ENCODE peak calls at places on chromosome 11, in four cellular contexts. C is heart left ventricle, O is sigmoid colon, U is lung. M is an unnamed sample. For H3K4me1 and H3K9me3, the result is how much of the 10 kb centered on the place peaks cover.

GRCh38 chr11:1827095-1827797 is 7.5 kb upstream of the SYT8 start:
- DNase-seq in C (peak), O (peak), U (peak), M (no peak)

GRCh38 chr11:69105431-69106123 is 50.2 kb upstream of the SMIM38 start:
- DNase-seq in C (no peak), O (no peak), U (no peak), M (no peak)

GRCh38 chr11:62104816-62105610 is 18.8 kb upstream of the INCENP start:
- DNase-seq in C (no peak), O (no peak), U (no peak), M (peak)

GRCh38 chr11:17601206-17602075 is 54.4 kb downstream of the OTOG start:
- DNase-seq in C (no peak), O (peak), U (peak), M (no peak)

GRCh38 chr11:134741453-134742227 is 329.6 kb upstream of the B3GAT1 start:
- DNase-seq in C (no peak), O (no peak), U (no peak), M (no peak)

GRCh38 chr11:123351375-123351774 is 78.7 kb upstream of the GRAMD1B start:
- DNase-seq in C (peak), O (no peak), U (no peak), M (no peak)

GRCh38 chr11:128891912-128892398 is 799 bp downstream of the KCNJ5 start:
- DNase-seq in C (no peak), O (peak), U (peak), M (peak)

GRCh38 chr11:44868455-44869421 is 81.9 kb downstream of the TP53I11 start:
- DNase-seq in C (no peak), O (peak), U (no peak), M (no peak)

GRCh38 chr11:32115406-32115805 is 24.5 kb downstream of the RCN1 start:
- DNase-seq in C (no peak), O (no peak), U (no peak), M (no peak)

GRCh38 chr11:40286137-40286536 is 1173.3 kb downstream of the LRRC4C start:
- DNase-seq in C (no peak), O (no peak), U (no peak), M (no peak)

GRCh38 chr11:69708731-69709401 is 5.0 kb upstream of the FGF19 start:
- DNase-seq in C (no peak), O (no peak), U (no peak), M (no peak)

GRCh38 chr11:111982019-111982464 is 43.2 kb upstream of the DLAT start:
- DNase-seq in C (peak), O (no peak), U (peak), M (peak)

GRCh38 chr11:117620659-117621058 is 176.4 kb downstream of the DSCAML1 start:
- DNase-seq in C (no peak), O (no peak), U (no peak), M (no peak)

GRCh38 chr11:62905286-62905685 is 15.9 kb downstream of the CHRM1 start:
- DNase-seq in C (no peak), O (no peak), U (no peak), M (no peak)

GRCh38 chr11:125625594-125626380 is 824 bp downstream of the CHEK1 start:
- DNase-seq in C (peak), O (peak), U (peak), M (peak)

GRCh38 chr11:134863294-134863693 is 451.3 kb upstream of the B3GAT1 start:
- DNase-seq in C (no peak), O (no peak), U (no peak), M (no peak)

GRCh38 chr11:125110506-125110905 is 920 bp downstream of the TMEM218 start:
- DNase-seq in C (no peak), O (no peak), U (no peak), M (no peak)

GRCh38 chr11:33733978-33734377 is 2.2 kb downstream of the CD59 start:
- DNase-seq in C (no peak), O (no peak), U (no peak), M (no peak)

GRCh38 chr11:76671236-76671590 is 666 bp upstream of the LRRC32 start:
- DNase-seq in C (no peak), O (no peak), U (no peak), M (no peak)
- H3K4me1 ChIP-seq in C (under half), O (under half), U (under half), M (under half)

GRCh38 chr11:130744804-130745203 is 171.5 kb downstream of the SNX19 start:
- DNase-seq in C (no peak), O (no peak), U (no peak), M (no peak)
- H3K9me3 ChIP-seq in C (under half), O (under half), U (under half), M (under half)

GRCh38 chr11:10660323-10660722 is 33.2 kb downstream of the IRAG1 start:
- DNase-seq in C (no peak), O (peak), U (no peak), M (no peak)

GRCh38 chr11:10655931-10656576 is 37.5 kb downstream of the IRAG1 start:
- DNase-seq in C (no peak), O (peak), U (no peak), M (no peak)

GRCh38 chr11:10657308-10658271 is 36.0 kb downstream of the IRAG1 start:
- DNase-seq in C (no peak), O (peak), U (no peak), M (no peak)

GRCh38 chr11:10659339-10660216 is 34.0 kb downstream of the IRAG1 start:
- DNase-seq in C (no peak), O (peak), U (peak), M (peak)

GRCh38 chr11:10658621-10659338 is 34.8 kb downstream of the IRAG1 start:
- DNase-seq in C (no peak), O (peak), U (no peak), M (no peak)
- H3K4me1 ChIP-seq in C (under half), O (under half), U (under half), M (under half)

GRCh38 chr11:92083123-92083522 is 141.5 kb upstream of the FAT3 start:
- DNase-seq in C (no peak), O (no peak), U (no peak), M (no peak)
- H3K9me3 ChIP-seq in C (under half), O (under half), U (under half), M (under half)

DNA sequence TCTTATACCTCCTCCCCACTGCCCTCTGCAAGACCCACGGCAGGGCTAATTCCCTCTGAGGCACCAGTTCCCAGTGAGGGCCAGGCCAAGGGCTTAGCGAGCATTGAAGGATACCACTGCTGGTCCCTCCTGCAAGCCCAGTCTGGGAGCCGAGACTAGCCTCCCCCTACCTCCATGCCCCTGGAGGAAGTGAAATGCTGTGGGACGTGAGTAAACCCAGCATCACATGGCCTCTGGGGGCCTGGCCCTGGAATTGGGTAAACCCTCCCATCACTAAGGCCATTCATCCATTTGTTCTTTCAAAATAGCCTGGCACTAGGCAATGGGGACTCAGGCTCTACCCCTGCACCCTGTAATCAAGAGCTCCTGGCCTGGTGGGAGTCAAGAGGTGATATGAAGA is 24.7 kb downstream of the ARAP1 start:
- DNase-seq in C (no peak), O (no peak), U (no peak), M (no peak)
- H3K4me1 ChIP-seq in C (under half), O (under half), U (under half), M (under half)

GRCh38 chr11:133467686-133468085 is 64.6 kb downstream of the OPCML start:
- DNase-seq in C (no peak), O (no peak), U (no peak), M (no peak)
- H3K9me3 ChIP-seq in C (under half), O (under half), U (under half), M (under half)

GRCh38 chr11:122173074-122173450 is 57.0 kb upstream of the BLID start:
- DNase-seq in C (no peak), O (no peak), U (no peak), M (no peak)

GRCh38 chr11:122175316-122175715 is 59.3 kb upstream of the BLID start:
- DNase-seq in C (no peak), O (no peak), U (no peak), M (no peak)

GRCh38 chr11:122170815-122171475 is 54.9 kb upstream of the BLID start:
- DNase-seq in C (no peak), O (no peak), U (no peak), M (no peak)

GRCh38 chr11:122172352-122173073 is 56.5 kb upstream of the BLID start:
- DNase-seq in C (no peak), O (no peak), U (no peak), M (no peak)

GRCh38 chr11:122173587-122173986 is 57.6 kb upstream of the BLID start:
- DNase-seq in C (no peak), O (no peak), U (no peak), M (no peak)
- H3K4me1 ChIP-seq in C (under half), O (under half), U (under half), M (under half)

GRCh38 chr11:3357994-3358676 is 20.8 kb downstream of the ZNF195 start:
- DNase-seq in C (no peak), O (no peak), U (no peak), M (no peak)

GRCh38 chr11:3356858-3357257 is 22.1 kb downstream of the ZNF195 start:
- DNase-seq in C (no peak), O (no peak), U (no peak), M (no peak)

GRCh38 chr11:3357302-3357701 is 21.6 kb downstream of the ZNF195 start:
- DNase-seq in C (no peak), O (no peak), U (no peak), M (no peak)

DNA sequence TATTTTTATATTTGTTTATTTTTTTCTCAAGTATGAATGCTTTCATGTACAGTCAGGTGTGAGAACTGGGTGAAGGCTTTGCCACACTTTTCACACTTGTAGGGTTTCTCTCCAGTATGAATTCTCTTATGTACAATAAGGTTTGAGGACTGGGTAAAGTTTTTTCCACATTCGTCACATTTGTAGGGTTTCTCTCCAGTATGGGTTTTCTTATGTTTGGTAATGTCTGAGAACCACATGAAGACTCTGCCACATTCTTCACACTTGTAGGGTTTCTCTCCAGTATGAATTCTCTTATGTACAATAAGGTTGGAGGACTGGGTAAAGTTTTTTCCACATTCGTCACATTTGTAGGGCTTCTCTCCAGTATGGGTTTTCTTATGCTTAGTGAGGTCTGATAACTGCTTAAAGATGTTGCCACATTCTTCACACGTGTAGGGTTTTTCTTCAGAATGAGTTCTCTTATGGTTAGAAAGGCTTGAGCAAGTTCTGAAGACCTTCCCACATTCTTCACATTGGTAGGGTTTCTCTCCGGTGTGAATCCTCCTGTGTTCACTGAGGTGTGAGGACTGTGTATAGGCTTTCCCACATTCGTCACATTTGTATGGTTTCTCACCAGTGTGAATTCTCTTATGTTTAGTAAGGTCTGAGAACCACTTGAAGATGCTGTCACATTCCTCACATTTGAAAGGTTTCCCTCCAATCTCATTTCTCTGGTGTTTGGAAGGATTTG is 19.7 kb downstream of the ZNF195 start:
- DNase-seq in C (no peak), O (no peak), U (no peak), M (no peak)
- H3K9me3 ChIP-seq in C (half or more), O (under half), U (under half), M (under half)